ENCODE peak calls at places on chromosomes 16 and 17, in seven cellular contexts. One of them, this sample, is unnamed.
A peak's percentile ranks its signal among the peaks of the same experiment; 100 is the strongest.

GRCh38 chr17:15651583-15652110 is 32.1 kb upstream of the FBXW10B start:
- DNase-seq in neural progenitor cell: peak; percentile 75
- DNase-seq in mammary epithelial cell: peak; percentile 99
- DNase-seq in IMR-90: peak; percentile 99
- DNase-seq in HCT116: peak; percentile 95
- DNase-seq in PC-9: peak; percentile 97
- DNase-seq in K562: peak; percentile 75
- DNase-seq in this sample: peak; percentile 99

GRCh38 chr17:28745052-28745776 is 1.4 kb downstream of the TRAF4 start:
- DNase-seq in neural progenitor cell: peak; percentile 85
- DNase-seq in mammary epithelial cell: peak; percentile 48
- DNase-seq in IMR-90: peak; percentile 47
- DNase-seq in HCT116: no peak
- DNase-seq in PC-9: no peak
- DNase-seq in K562: peak; percentile 41
- DNase-seq in this sample: peak; percentile 80

GRCh38 chr16:84267380-84267779 is 27.3 kb upstream of the WFDC1 start:
- DNase-seq in neural progenitor cell: no peak
- DNase-seq in mammary epithelial cell: no peak
- DNase-seq in IMR-90: no peak
- DNase-seq in HCT116: no peak
- DNase-seq in PC-9: no peak
- DNase-seq in K562: no peak
- DNase-seq in this sample: no peak

GRCh38 chr16:1975432-1976215 is 3.8 kb downstream of the TBL3 start:
- DNase-seq in neural progenitor cell: no peak
- DNase-seq in mammary epithelial cell: no peak
- DNase-seq in IMR-90: no peak
- DNase-seq in HCT116: no peak
- DNase-seq in PC-9: no peak
- DNase-seq in K562: peak; percentile 8
- DNase-seq in this sample: no peak

GRCh38 chr16:65746941-65747340 is 619.5 kb upstream of the CDH5 start:
- DNase-seq in neural progenitor cell: no peak
- DNase-seq in mammary epithelial cell: no peak
- DNase-seq in IMR-90: no peak
- DNase-seq in HCT116: no peak
- DNase-seq in PC-9: no peak
- DNase-seq in K562: no peak
- DNase-seq in this sample: no peak

GRCh38 chr17:79654350-79654959 is 43.6 kb upstream of the RBFOX3 start:
- DNase-seq in neural progenitor cell: no peak
- DNase-seq in mammary epithelial cell: no peak
- DNase-seq in IMR-90: no peak
- DNase-seq in HCT116: no peak
- DNase-seq in PC-9: no peak
- DNase-seq in K562: no peak
- DNase-seq in this sample: no peak

GRCh38 chr16:68737046-68737729 is at the start of gene CDH1:
- DNase-seq in neural progenitor cell: peak; percentile 70
- DNase-seq in mammary epithelial cell: peak; percentile 89
- DNase-seq in IMR-90: no peak
- DNase-seq in HCT116: peak; percentile 73
- DNase-seq in PC-9: peak; percentile 84
- DNase-seq in K562: no peak
- DNase-seq in this sample: no peak

GRCh38 chr16:83940630-83941378 is 12.2 kb upstream of the OSGIN1 start:
- DNase-seq in neural progenitor cell: no peak
- DNase-seq in mammary epithelial cell: no peak
- DNase-seq in IMR-90: no peak
- DNase-seq in HCT116: no peak
- DNase-seq in PC-9: no peak
- DNase-seq in K562: no peak
- DNase-seq in this sample: no peak

GRCh38 chr17:45230787-45231480 is 9.2 kb downstream of the FMNL1 start:
- DNase-seq in neural progenitor cell: no peak
- DNase-seq in mammary epithelial cell: peak; percentile 43
- DNase-seq in IMR-90: peak; percentile 33
- DNase-seq in HCT116: no peak
- DNase-seq in PC-9: peak; percentile 62
- DNase-seq in K562: no peak
- DNase-seq in this sample: peak; percentile 85

GRCh38 chr17:61338000-61338864 is 61.4 kb upstream of the TBX2 start:
- DNase-seq in neural progenitor cell: no peak
- DNase-seq in mammary epithelial cell: peak; percentile 40
- DNase-seq in IMR-90: peak; percentile 91
- DNase-seq in HCT116: peak; percentile 84
- DNase-seq in PC-9: peak; percentile 85
- DNase-seq in K562: no peak
- DNase-seq in this sample: peak; percentile 95

GRCh38 chr16:10039220-10040096 is 142.8 kb downstream of the GRIN2A start:
- DNase-seq in neural progenitor cell: peak; percentile 78
- DNase-seq in mammary epithelial cell: no peak
- DNase-seq in IMR-90: no peak
- DNase-seq in HCT116: no peak
- DNase-seq in PC-9: no peak
- DNase-seq in K562: no peak
- DNase-seq in this sample: no peak

GRCh38 chr17:15255713-15256454 is 9.2 kb downstream of the PMP22 start:
- DNase-seq in neural progenitor cell: no peak
- DNase-seq in mammary epithelial cell: peak; percentile 50
- DNase-seq in IMR-90: peak; percentile 73
- DNase-seq in HCT116: no peak
- DNase-seq in PC-9: no peak
- DNase-seq in K562: no peak
- DNase-seq in this sample: peak; percentile 85

GRCh38 chr17:28846231-28846630 is 3.6 kb upstream of the FAM222B start:
- DNase-seq in neural progenitor cell: no peak
- DNase-seq in mammary epithelial cell: no peak
- DNase-seq in IMR-90: no peak
- DNase-seq in HCT116: no peak
- DNase-seq in PC-9: peak; percentile 49
- DNase-seq in K562: no peak
- DNase-seq in this sample: no peak

GRCh38 chr17:59311051-59311468 is 20.4 kb upstream of the YPEL2 start:
- DNase-seq in neural progenitor cell: peak; percentile 76
- DNase-seq in mammary epithelial cell: peak; percentile 37
- DNase-seq in IMR-90: peak; percentile 49
- DNase-seq in HCT116: peak; percentile 78
- DNase-seq in PC-9: peak; percentile 62
- DNase-seq in K562: peak; percentile 69
- DNase-seq in this sample: peak; percentile 74

GRCh38 chr17:40432864-40433528 is 10.3 kb upstream of the IGFBP4 start:
- DNase-seq in neural progenitor cell: no peak
- DNase-seq in mammary epithelial cell: no peak
- DNase-seq in IMR-90: peak; percentile 77
- DNase-seq in HCT116: no peak
- DNase-seq in PC-9: no peak
- DNase-seq in K562: no peak
- DNase-seq in this sample: peak; percentile 81

GRCh38 chr16:586645-587590 is 2.9 kb upstream of the RAB40C start:
- DNase-seq in neural progenitor cell: no peak
- DNase-seq in mammary epithelial cell: no peak
- DNase-seq in IMR-90: no peak
- DNase-seq in HCT116: no peak
- DNase-seq in PC-9: no peak
- DNase-seq in K562: no peak
- DNase-seq in this sample: peak; percentile 27

GRCh38 chr16:86768231-86768791 is 190.0 kb downstream of the FOXL1 start:
- DNase-seq in neural progenitor cell: no peak
- DNase-seq in mammary epithelial cell: no peak
- DNase-seq in IMR-90: no peak
- DNase-seq in HCT116: no peak
- DNase-seq in PC-9: no peak
- DNase-seq in K562: no peak
- DNase-seq in this sample: peak; percentile 51

GRCh38 chr16:67562918-67563707 is 787 bp downstream of the CTCF start:
- DNase-seq in neural progenitor cell: peak; percentile 92
- DNase-seq in mammary epithelial cell: peak; percentile 54
- DNase-seq in IMR-90: peak; percentile 33
- DNase-seq in HCT116: peak; percentile 24
- DNase-seq in PC-9: no peak
- DNase-seq in K562: peak; percentile 67
- DNase-seq in this sample: peak; percentile 81

GRCh38 chr17:40320771-40321501 is 12.0 kb downstream of the RARA start:
- DNase-seq in neural progenitor cell: no peak
- DNase-seq in mammary epithelial cell: no peak
- DNase-seq in IMR-90: no peak
- DNase-seq in HCT116: no peak
- DNase-seq in PC-9: no peak
- DNase-seq in K562: peak; percentile 62
- DNase-seq in this sample: peak; percentile 49

DNA sequence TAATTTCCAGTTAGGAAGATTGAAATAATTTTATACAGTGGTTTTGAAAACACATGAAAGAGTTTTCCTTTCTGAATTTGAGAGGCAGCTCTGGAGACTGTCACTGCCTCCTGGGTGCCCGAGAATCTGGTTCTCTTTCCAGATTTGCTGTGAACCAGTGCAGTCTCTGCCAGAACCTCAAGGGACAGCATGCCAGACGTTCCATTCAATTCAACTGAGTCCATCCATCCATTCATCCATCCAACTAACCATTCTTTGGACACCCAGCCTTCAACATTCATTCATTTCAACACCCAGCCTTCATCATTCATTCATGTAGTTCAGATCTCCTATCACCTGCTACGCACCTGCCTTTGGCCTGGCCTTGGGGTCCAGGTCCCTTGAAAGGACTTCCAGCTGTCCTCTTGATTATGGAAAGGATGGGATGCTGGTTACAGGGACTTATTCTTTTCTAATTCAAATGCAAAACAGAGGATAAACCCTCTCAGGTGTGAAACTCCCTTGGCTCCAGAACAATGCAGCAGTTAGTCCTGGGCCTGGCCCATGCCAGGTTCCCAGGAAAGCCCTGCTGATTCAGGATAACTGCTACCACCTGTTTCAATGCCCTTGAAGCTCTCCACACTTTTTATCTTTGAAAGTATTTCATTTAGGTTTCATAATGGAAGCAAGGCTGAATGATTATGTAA is 68.7 kb downstream of the WSCD1 start:
- DNase-seq in neural progenitor cell: peak; percentile 20
- DNase-seq in mammary epithelial cell: no peak
- DNase-seq in IMR-90: no peak
- DNase-seq in HCT116: no peak
- DNase-seq in PC-9: no peak
- DNase-seq in K562: no peak
- DNase-seq in this sample: no peak
- H3K27ac ChIP-seq in neural progenitor cell: no peak overlapping the region
- H3K27ac ChIP-seq in mammary epithelial cell: no peak overlapping the region
- H3K27ac ChIP-seq in IMR-90: no peak overlapping the region
- H3K27ac ChIP-seq in HCT116: no peak overlapping the region
- H3K27ac ChIP-seq in PC-9: no peak overlapping the region
- H3K27ac ChIP-seq in K562: no peak overlapping the region
- H3K27ac ChIP-seq in this sample: no peak overlapping the region

DNA sequence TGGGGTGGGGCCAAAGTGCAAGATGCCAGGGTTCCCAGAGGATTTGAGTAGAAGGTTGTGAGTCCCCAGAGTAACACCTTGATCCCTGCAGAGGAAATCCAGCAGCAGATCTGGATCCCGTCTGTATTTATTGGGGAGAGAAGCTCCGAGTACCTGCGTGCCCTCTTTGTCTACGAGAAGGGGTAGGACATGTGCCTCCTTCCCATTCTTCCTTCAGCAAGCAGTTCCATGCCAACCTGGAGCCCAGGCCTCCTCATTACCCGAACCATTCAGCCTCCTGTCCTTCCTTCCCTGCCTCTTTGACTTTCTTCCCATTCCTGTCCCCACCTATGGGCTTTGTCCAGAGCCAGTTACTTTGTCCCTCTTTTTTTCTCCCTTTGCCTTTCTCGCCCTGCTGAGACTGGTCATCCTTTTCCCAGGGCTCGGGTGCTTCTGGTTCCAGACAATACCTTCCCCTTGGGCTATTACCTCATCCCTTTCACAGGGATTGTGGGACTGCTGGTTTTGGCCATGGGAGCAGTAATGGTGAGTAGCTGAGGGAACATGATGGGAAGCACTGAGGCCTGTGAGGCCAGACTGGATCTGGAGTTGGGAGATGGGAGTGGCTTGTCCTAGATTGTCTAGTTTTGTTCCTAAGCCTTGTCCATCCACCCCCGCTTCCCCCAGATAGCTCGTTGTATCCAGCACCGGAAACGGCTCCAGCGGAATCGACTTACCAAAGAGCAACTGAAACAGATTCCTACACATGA is 2.9 kb downstream of the RNF167 start:
- DNase-seq in neural progenitor cell: no peak
- DNase-seq in mammary epithelial cell: peak; percentile 17
- DNase-seq in IMR-90: no peak
- DNase-seq in HCT116: no peak
- DNase-seq in PC-9: no peak
- DNase-seq in K562: no peak
- DNase-seq in this sample: peak; percentile 25
- H3K4me1 ChIP-seq in neural progenitor cell: peaks cover 25% of the 10 kb centered on the region
- H3K4me1 ChIP-seq in mammary epithelial cell: peaks cover 56% of the 10 kb centered on the region
- H3K4me1 ChIP-seq in IMR-90: peaks cover 19% of the 10 kb centered on the region
- H3K4me1 ChIP-seq in HCT116: peaks cover 56% of the 10 kb centered on the region
- H3K4me1 ChIP-seq in PC-9: peaks cover 43% of the 10 kb centered on the region
- H3K4me1 ChIP-seq in K562: peaks cover 31% of the 10 kb centered on the region
- H3K4me1 ChIP-seq in this sample: peaks cover 29% of the 10 kb centered on the region

DNA sequence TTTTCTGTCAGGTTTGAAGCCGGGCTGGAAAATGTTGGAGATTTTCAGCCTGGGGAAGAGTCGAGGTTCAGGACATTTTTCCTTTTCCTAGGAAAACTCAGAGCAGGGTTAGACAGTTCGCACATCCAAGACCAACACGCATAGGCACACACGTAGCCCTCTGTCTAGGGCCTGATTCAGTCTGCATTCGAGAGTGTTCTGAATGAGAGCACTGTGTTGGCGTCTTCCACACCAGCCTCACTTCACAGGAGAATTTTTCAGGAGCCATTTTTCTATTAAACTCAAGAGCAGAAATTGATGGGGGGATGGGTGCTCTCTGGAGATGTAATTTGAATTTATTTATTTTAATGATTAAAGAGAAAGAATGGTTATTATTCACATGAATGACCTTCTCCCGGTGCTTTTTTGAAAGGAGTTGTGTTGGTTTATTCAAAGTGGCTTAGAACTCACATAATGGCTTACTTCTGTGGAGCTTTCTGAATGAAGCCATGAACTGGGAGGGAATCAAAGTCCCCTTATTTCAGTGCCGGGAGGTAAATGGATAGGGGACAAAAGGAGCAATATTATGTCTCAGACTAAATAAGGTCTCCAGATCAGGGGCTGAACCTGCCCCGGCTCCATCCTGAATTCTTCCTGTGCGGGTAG is 194.3 kb downstream of the CCDC182 start:
- DNase-seq in neural progenitor cell: no peak
- DNase-seq in mammary epithelial cell: no peak
- DNase-seq in IMR-90: no peak
- DNase-seq in HCT116: no peak
- DNase-seq in PC-9: no peak
- DNase-seq in K562: no peak
- DNase-seq in this sample: no peak
- H3K4me2 ChIP-seq in neural progenitor cell: peak overlapping the region; percentile 68
- H3K4me2 ChIP-seq in mammary epithelial cell: no peak overlapping the region
- H3K4me2 ChIP-seq in IMR-90: no peak overlapping the region
- H3K4me2 ChIP-seq in HCT116: no peak overlapping the region
- H3K4me2 ChIP-seq in PC-9: no peak overlapping the region
- H3K4me2 ChIP-seq in K562: no peak overlapping the region
- H3K4me2 ChIP-seq in this sample: no peak overlapping the region

DNA sequence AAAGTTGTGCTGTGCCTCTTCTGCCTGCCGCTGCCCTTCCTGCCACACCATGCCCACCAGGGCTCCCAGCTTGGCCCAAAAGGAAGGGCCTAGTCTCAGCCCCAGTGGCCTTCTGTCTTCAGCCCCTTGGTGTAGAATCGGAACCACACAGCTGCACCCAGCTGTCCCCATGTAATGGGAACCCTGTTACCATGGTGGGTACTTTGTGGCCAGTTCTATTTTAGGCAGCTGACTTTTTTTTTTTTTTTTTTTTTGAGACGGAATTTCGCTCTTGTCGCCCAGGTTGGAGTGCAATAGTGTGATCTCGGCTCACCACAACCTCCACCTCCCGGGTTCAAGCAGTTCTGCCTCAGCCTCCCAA is 163.3 kb upstream of the GSE1 start:
- DNase-seq in neural progenitor cell: no peak
- DNase-seq in mammary epithelial cell: no peak
- DNase-seq in IMR-90: no peak
- DNase-seq in HCT116: no peak
- DNase-seq in PC-9: no peak
- DNase-seq in K562: no peak
- DNase-seq in this sample: no peak
- H3K27ac ChIP-seq in neural progenitor cell: no peak overlapping the region
- H3K27ac ChIP-seq in mammary epithelial cell: no peak overlapping the region
- H3K27ac ChIP-seq in IMR-90: no peak overlapping the region
- H3K27ac ChIP-seq in HCT116: no peak overlapping the region
- H3K27ac ChIP-seq in PC-9: no peak overlapping the region
- H3K27ac ChIP-seq in K562: no peak overlapping the region
- H3K27ac ChIP-seq in this sample: no peak overlapping the region

This sample was measured in GM23248.